ENCODE peak calls at places on chromosomes 5 and 9, in five cellular contexts. One of them, this sample, is unnamed.

GRCh38 chr5:167743685-167744084 is 547.8 kb upstream of the WWC1 start:
- DNase-seq in mammary epithelial cell: peak
- DNase-seq in H9: no peak
- DNase-seq in GM23248: peak
- DNase-seq in neuronal stem cell: no peak
- DNase-seq in this sample: no peak

GRCh38 chr5:136042665-136043121 is 13.9 kb downstream of the TGFBI start:
- DNase-seq in mammary epithelial cell: no peak
- DNase-seq in H9: no peak
- DNase-seq in GM23248: peak
- DNase-seq in neuronal stem cell: no peak
- DNase-seq in this sample: no peak

GRCh38 chr9:131633491-131634031 is 88.2 kb downstream of the PRRT1B start:
- DNase-seq in mammary epithelial cell: peak
- DNase-seq in H9: no peak
- DNase-seq in GM23248: peak
- DNase-seq in neuronal stem cell: no peak
- DNase-seq in this sample: no peak

GRCh38 chr9:20356392-20357206 is 265.7 kb downstream of the MLLT3 start:
- DNase-seq in mammary epithelial cell: peak
- DNase-seq in H9: peak
- DNase-seq in GM23248: peak
- DNase-seq in neuronal stem cell: peak
- DNase-seq in this sample: no peak

GRCh38 chr9:124392855-124393460 is 22.3 kb downstream of the PSMB7 start:
- DNase-seq in mammary epithelial cell: peak
- DNase-seq in H9: peak
- DNase-seq in GM23248: peak
- DNase-seq in neuronal stem cell: no peak
- DNase-seq in this sample: peak

GRCh38 chr5:177445052-177446016 is 1.3 kb upstream of the PRR7 start:
- DNase-seq in mammary epithelial cell: no peak
- DNase-seq in H9: no peak
- DNase-seq in GM23248: no peak
- DNase-seq in neuronal stem cell: no peak
- DNase-seq in this sample: no peak

GRCh38 chr5:176608937-176609723 is 826 bp downstream of the GPRIN1 start:
- DNase-seq in mammary epithelial cell: no peak
- DNase-seq in H9: no peak
- DNase-seq in GM23248: peak
- DNase-seq in neuronal stem cell: no peak
- DNase-seq in this sample: no peak

GRCh38 chr9:127769985-127770904 is 8.2 kb downstream of the SH2D3C start:
- DNase-seq in mammary epithelial cell: no peak
- DNase-seq in H9: no peak
- DNase-seq in GM23248: no peak
- DNase-seq in neuronal stem cell: no peak
- DNase-seq in this sample: no peak

GRCh38 chr9:121985792-121986494 is 107.2 kb downstream of the TTLL11 start:
- DNase-seq in mammary epithelial cell: no peak
- DNase-seq in H9: no peak
- DNase-seq in GM23248: peak
- DNase-seq in neuronal stem cell: no peak
- DNase-seq in this sample: no peak

GRCh38 chr5:172078027-172078426 is 71.6 kb upstream of the FBXW11 start:
- DNase-seq in mammary epithelial cell: no peak
- DNase-seq in H9: peak
- DNase-seq in GM23248: no peak
- DNase-seq in neuronal stem cell: no peak
- DNase-seq in this sample: no peak

GRCh38 chr9:133991964-133992779 is at the start of gene VAV2:
- DNase-seq in mammary epithelial cell: peak
- DNase-seq in H9: peak
- DNase-seq in GM23248: peak
- DNase-seq in neuronal stem cell: peak
- DNase-seq in this sample: peak

GRCh38 chr5:112270299-112271293 is 148.5 kb downstream of the EPB41L4A start:
- DNase-seq in mammary epithelial cell: peak
- DNase-seq in H9: no peak
- DNase-seq in GM23248: no peak
- DNase-seq in neuronal stem cell: no peak
- DNase-seq in this sample: no peak

GRCh38 chr5:91328743-91329142 is 54.4 kb downstream of the ARRDC3 start:
- DNase-seq in mammary epithelial cell: no peak
- DNase-seq in H9: no peak
- DNase-seq in GM23248: no peak
- DNase-seq in neuronal stem cell: no peak
- DNase-seq in this sample: no peak

GRCh38 chr5:153678617-153679329 is 188.3 kb downstream of the GRIA1 start:
- DNase-seq in mammary epithelial cell: no peak
- DNase-seq in H9: no peak
- DNase-seq in GM23248: no peak
- DNase-seq in neuronal stem cell: no peak
- DNase-seq in this sample: no peak

GRCh38 chr9:2230362-2230761 is 215.2 kb downstream of the SMARCA2 start:
- DNase-seq in mammary epithelial cell: peak
- DNase-seq in H9: no peak
- DNase-seq in GM23248: no peak
- DNase-seq in neuronal stem cell: no peak
- DNase-seq in this sample: no peak

GRCh38 chr9:2235623-2236022 is 220.5 kb downstream of the SMARCA2 start:
- DNase-seq in mammary epithelial cell: no peak
- DNase-seq in H9: no peak
- DNase-seq in GM23248: no peak
- DNase-seq in neuronal stem cell: no peak
- DNase-seq in this sample: no peak

GRCh38 chr9:2231831-2232230 is 216.7 kb downstream of the SMARCA2 start:
- DNase-seq in mammary epithelial cell: peak
- DNase-seq in H9: no peak
- DNase-seq in GM23248: peak
- DNase-seq in neuronal stem cell: no peak
- DNase-seq in this sample: no peak

GRCh38 chr9:2229109-2229733 is 214.1 kb downstream of the SMARCA2 start:
- DNase-seq in mammary epithelial cell: peak
- DNase-seq in H9: no peak
- DNase-seq in GM23248: no peak
- DNase-seq in neuronal stem cell: no peak
- DNase-seq in this sample: no peak

DNA sequence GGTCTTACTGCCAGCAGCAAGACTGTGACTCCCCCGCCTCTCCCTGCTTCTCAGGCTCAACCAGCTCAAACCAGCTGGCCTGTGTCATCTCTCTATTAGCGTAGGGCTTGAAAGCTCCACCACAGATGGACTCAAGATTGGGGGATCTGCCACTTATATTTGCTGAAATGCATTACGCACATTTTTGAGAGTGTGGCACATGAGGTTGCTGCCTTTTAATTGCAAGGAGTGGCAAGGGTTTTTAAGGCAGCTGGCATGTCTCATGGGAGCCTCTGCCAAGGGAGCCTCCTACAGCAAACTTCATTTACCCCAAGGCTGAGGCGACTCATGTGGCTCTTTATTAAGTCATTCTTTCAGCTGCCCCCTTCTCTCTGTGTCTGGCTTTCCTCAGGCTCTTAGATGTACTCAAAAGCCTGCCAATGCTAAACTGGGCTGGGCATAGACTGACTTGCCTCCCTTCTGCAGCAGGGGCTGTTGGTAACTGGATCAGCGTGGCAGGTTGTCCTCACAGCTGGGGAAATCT is 219.3 kb downstream of the SMARCA2 start:
- DNase-seq in mammary epithelial cell: peak
- DNase-seq in H9: no peak
- DNase-seq in GM23248: peak
- DNase-seq in neuronal stem cell: no peak
- DNase-seq in this sample: no peak
- H3K4me2 ChIP-seq in mammary epithelial cell: no peak
- H3K4me2 ChIP-seq in H9: no peak
- H3K4me2 ChIP-seq in GM23248: peak
- H3K4me2 ChIP-seq in neuronal stem cell: no peak
- H3K4me2 ChIP-seq in this sample: no peak

GRCh38 chr9:17824191-17824926 is 245.5 kb downstream of the SH3GL2 start:
- DNase-seq in mammary epithelial cell: no peak
- DNase-seq in H9: no peak
- DNase-seq in GM23248: no peak
- DNase-seq in neuronal stem cell: peak
- DNase-seq in this sample: no peak

GRCh38 chr9:17829812-17830385 is 251.0 kb downstream of the SH3GL2 start:
- DNase-seq in mammary epithelial cell: no peak
- DNase-seq in H9: peak
- DNase-seq in GM23248: no peak
- DNase-seq in neuronal stem cell: no peak
- DNase-seq in this sample: no peak

DNA sequence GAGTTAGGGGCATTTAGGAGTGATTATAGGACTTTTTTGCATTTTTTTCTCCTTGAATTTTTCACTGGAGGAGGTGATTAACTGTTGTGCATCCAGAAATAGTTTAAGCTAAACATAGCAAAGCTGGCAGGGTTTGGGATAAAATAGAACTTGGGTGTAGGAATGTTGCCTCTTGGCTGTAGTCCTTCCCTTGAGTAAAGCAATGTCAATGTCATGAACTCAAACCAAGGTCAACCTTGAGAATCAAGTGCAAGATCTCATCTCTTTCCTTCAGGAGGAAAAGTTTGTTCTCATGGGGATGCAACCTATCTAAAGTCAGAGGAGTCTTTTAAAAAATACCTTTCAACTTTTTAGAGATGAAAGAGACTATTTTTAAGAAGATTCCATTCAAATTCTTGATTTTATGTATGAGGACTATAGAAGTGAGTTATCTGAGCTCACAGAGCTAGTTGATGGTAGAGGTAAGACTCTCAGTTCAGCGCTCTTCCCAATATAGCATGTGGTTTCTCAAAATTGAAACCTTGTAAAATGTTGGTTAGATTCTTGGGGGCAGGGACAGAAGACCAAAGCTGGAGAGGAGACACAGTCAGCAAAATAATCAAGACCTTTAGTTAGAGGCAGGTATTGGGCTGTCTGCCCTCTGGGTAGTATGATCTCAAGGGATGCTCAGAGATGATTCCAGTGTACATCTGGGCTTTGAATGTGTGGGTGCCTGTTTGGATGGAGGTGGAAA is 246.2 kb downstream of the SH3GL2 start:
- DNase-seq in mammary epithelial cell: no peak
- DNase-seq in H9: no peak
- DNase-seq in GM23248: no peak
- DNase-seq in neuronal stem cell: no peak
- DNase-seq in this sample: no peak
- H3K4me2 ChIP-seq in mammary epithelial cell: no peak
- H3K4me2 ChIP-seq in H9: no peak
- H3K4me2 ChIP-seq in GM23248: no peak
- H3K4me2 ChIP-seq in neuronal stem cell: no peak
- H3K4me2 ChIP-seq in this sample: no peak

GRCh38 chr5:180234271-180234670 is 25.3 kb upstream of the RASGEF1C start:
- DNase-seq in mammary epithelial cell: no peak
- DNase-seq in H9: no peak
- DNase-seq in GM23248: no peak
- DNase-seq in neuronal stem cell: no peak
- DNase-seq in this sample: no peak
- H3K4me2 ChIP-seq in mammary epithelial cell: no peak
- H3K4me2 ChIP-seq in H9: no peak
- H3K4me2 ChIP-seq in GM23248: no peak
- H3K4me2 ChIP-seq in neuronal stem cell: no peak
- H3K4me2 ChIP-seq in this sample: no peak

DNA sequence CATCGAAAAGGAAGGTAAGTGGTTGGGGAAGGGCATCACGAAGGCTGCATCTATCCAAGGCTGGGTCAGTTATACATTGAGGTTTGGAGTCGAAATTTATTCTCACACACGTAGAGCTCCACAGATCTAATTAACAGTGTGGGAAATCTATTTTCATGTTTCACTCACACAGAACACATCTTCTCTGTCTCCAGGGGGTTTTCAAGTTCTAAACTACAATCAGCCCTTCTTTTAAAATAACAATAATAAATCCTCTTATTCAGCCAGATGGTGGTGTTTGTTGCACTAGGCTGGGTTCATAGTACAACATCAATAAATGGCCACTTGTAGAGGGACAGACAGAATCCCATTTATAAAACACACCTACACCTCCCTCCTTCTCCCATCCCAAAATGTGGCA is 174.5 kb upstream of the KLF9 start:
- DNase-seq in mammary epithelial cell: no peak
- DNase-seq in H9: no peak
- DNase-seq in GM23248: no peak
- DNase-seq in neuronal stem cell: no peak
- DNase-seq in this sample: no peak
- H3K4me2 ChIP-seq in mammary epithelial cell: peak
- H3K4me2 ChIP-seq in H9: no peak
- H3K4me2 ChIP-seq in GM23248: peak
- H3K4me2 ChIP-seq in neuronal stem cell: no peak
- H3K4me2 ChIP-seq in this sample: no peak

DNA sequence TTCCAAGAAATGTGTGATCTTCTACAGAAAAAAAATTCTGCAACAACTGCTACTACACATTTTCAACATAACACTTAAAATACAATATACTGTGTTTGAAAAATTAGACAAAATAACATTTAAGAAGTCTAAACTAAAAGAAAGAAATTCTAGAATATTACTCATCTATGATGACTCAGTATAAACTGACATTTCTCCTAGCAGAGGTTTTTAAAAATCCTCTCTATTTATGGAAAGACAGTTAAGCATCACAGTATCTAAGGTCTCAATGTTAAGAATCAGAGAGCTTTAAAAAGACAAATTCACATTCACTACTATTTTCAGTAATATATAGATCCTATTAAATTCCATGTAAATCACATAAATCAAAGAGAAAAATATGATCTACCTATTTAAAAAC is 61.3 kb downstream of the NR2F1-AS1 start:
- DNase-seq in mammary epithelial cell: no peak
- DNase-seq in H9: no peak
- DNase-seq in GM23248: peak
- DNase-seq in neuronal stem cell: no peak
- DNase-seq in this sample: no peak
- H3K4me2 ChIP-seq in mammary epithelial cell: no peak
- H3K4me2 ChIP-seq in H9: no peak
- H3K4me2 ChIP-seq in GM23248: peak
- H3K4me2 ChIP-seq in neuronal stem cell: no peak
- H3K4me2 ChIP-seq in this sample: no peak